ENCODE peak calls at places on chromosomes 2 and 18, in eight cellular contexts. K, N, H, B, Y, O, P and C are unnamed samples.

GRCh38 chr2:239394346-239394945 is 6.4 kb downstream of the HDAC4 start:
- DNase-seq in K (no peak), N (no peak), H (no peak), B (no peak), Y (no peak), O (no peak), P (no peak), C (no peak)

GRCh38 chr2:203396667-203397066 is 68.5 kb downstream of the ABI2 start:
- DNase-seq in K (no peak), N (no peak), H (no peak), B (no peak), Y (no peak), O (peak), P (peak), C (no peak)

GRCh38 chr18:10111944-10112343 is 198.1 kb downstream of the VAPA start:
- DNase-seq in K (no peak), N (no peak), H (no peak), B (no peak), Y (no peak), O (no peak), P (no peak), C (no peak)

GRCh38 chr2:10283106-10284062 is 19.3 kb upstream of the HPCAL1 start:
- DNase-seq in K (no peak), N (no peak), H (peak), B (no peak), Y (peak), O (peak), P (no peak), C (no peak)

GRCh38 chr2:149076863-149077412 is 38.4 kb downstream of the LYPD6B start:
- DNase-seq in K (no peak), N (no peak), H (no peak), B (no peak), Y (peak), O (no peak), P (peak), C (no peak)

GRCh38 chr2:186459009-186459408 is 27.1 kb upstream of the ZC3H15 start:
- DNase-seq in K (no peak), N (no peak), H (peak), B (no peak), Y (no peak), O (peak), P (no peak), C (no peak)

GRCh38 chr2:20352230-20353216 is 1.9 kb upstream of the PUM2 start:
- DNase-seq in K (no peak), N (no peak), H (no peak), B (no peak), Y (no peak), O (no peak), P (peak), C (no peak)

GRCh38 chr2:169727065-169727464 is 6.6 kb upstream of the KLHL23 start:
- DNase-seq in K (no peak), N (no peak), H (no peak), B (no peak), Y (no peak), O (no peak), P (no peak), C (no peak)

GRCh38 chr2:207162319-207162718 is 3.4 kb downstream of the KLF7 start:
- DNase-seq in K (no peak), N (no peak), H (no peak), B (no peak), Y (peak), O (no peak), P (no peak), C (no peak)

GRCh38 chr2:240933048-240933965 is 27.2 kb downstream of the CROCC2 start:
- DNase-seq in K (peak), N (no peak), H (no peak), B (peak), Y (no peak), O (no peak), P (no peak), C (no peak)

GRCh38 chr2:25215948-25216679 is 47.7 kb upstream of the POMC start:
- DNase-seq in K (peak), N (peak), H (no peak), B (peak), Y (peak), O (peak), P (peak), C (no peak)

GRCh38 chr18:65235966-65236634 is 514.7 kb upstream of the CDH7 start:
- DNase-seq in K (no peak), N (no peak), H (peak), B (no peak), Y (no peak), O (no peak), P (no peak), C (no peak)

GRCh38 chr2:104847821-104848160 is 6.1 kb upstream of the POU3F3 start:
- DNase-seq in K (no peak), N (no peak), H (no peak), B (no peak), Y (no peak), O (no peak), P (no peak), C (no peak)

GRCh38 chr18:35559867-35560266 is 21.7 kb upstream of the GALNT1 start:
- DNase-seq in K (no peak), N (no peak), H (no peak), B (no peak), Y (no peak), O (no peak), P (no peak), C (no peak)

GRCh38 chr2:18498531-18498930 is 61.9 kb downstream of the RDH14 start:
- DNase-seq in K (no peak), N (no peak), H (no peak), B (no peak), Y (no peak), O (no peak), P (no peak), C (no peak)

GRCh38 chr2:8980096-8980495 is 23.4 kb downstream of the MBOAT2 start:
- DNase-seq in K (no peak), N (no peak), H (no peak), B (no peak), Y (peak), O (no peak), P (no peak), C (no peak)

GRCh38 chr18:14577971-14578370 is 34.6 kb upstream of the POTEC start:
- DNase-seq in K (no peak), N (no peak), H (peak), B (no peak), Y (peak), O (no peak), P (no peak), C (no peak)

GRCh38 chr2:9002637-9003365 is 683 bp downstream of the MBOAT2 start:
- DNase-seq in K (peak), N (no peak), H (peak), B (no peak), Y (peak), O (peak), P (peak), C (no peak)

GRCh38 chr2:105329561-105330495 is at the start of gene TGFBRAP1:
- DNase-seq in K (peak), N (no peak), H (peak), B (peak), Y (peak), O (peak), P (peak), C (no peak)

GRCh38 chr2:241514545-241514944 is 6.2 kb upstream of the STK25 start:
- DNase-seq in K (no peak), N (no peak), H (no peak), B (no peak), Y (no peak), O (no peak), P (no peak), C (no peak)

GRCh38 chr2:98772531-98772930 is 41.6 kb upstream of the MGAT4A start:
- DNase-seq in K (no peak), N (no peak), H (no peak), B (no peak), Y (no peak), O (no peak), P (no peak), C (no peak)

GRCh38 chr18:13280066-13280795 is 61.7 kb downstream of the LDLRAD4 start:
- DNase-seq in K (no peak), N (no peak), H (no peak), B (no peak), Y (no peak), O (no peak), P (no peak), C (no peak)

GRCh38 chr18:6543330-6543908 is 128.7 kb upstream of the L3MBTL4 start:
- DNase-seq in K (no peak), N (no peak), H (peak), B (no peak), Y (peak), O (peak), P (peak), C (no peak)

GRCh38 chr2:205650450-205650849 is 31.9 kb upstream of the NRP2 start:
- DNase-seq in K (no peak), N (no peak), H (peak), B (no peak), Y (peak), O (no peak), P (no peak), C (peak)

GRCh38 chr2:45684756-45685155 is 33.3 kb downstream of the PRKCE start:
- DNase-seq in K (no peak), N (no peak), H (no peak), B (no peak), Y (no peak), O (no peak), P (no peak), C (no peak)